ENCODE peak calls at places on chromosome 19, in four cellular contexts. K is K562, R is H1, O is HL-60. J is an unnamed sample.

GRCh38 chr19:3324405-3324856 is 42.0 kb upstream of the NFIC start:
- DNase-seq in O (peak; percentile 74), K (peak; percentile 79), R (no peak), J (peak; percentile 77)

GRCh38 chr19:2261438-2262172 is 5.4 kb upstream of the JSRP1 start:
- DNase-seq in R (no peak), O (peak; percentile 54), K (peak; percentile 63), J (peak; percentile 60)

GRCh38 chr19:29105629-29106352 is 107.2 kb downstream of the UQCRFS1 start:
- DNase-seq in O (no peak), K (no peak), R (no peak), J (no peak)

GRCh38 chr19:2115911-2116426 is 19.3 kb downstream of the IZUMO4 start:
- DNase-seq in K (no peak), O (no peak), R (no peak), J (no peak)

GRCh38 chr19:29872224-29872731 is 60.5 kb downstream of the CCNE1 start:
- DNase-seq in O (no peak), R (no peak), K (peak; percentile 60), J (no peak)

GRCh38 chr19:35231956-35232746 is 3.6 kb upstream of the FAM187B start:
- DNase-seq in K (no peak), R (no peak), O (no peak), J (no peak)

GRCh38 chr19:53906211-53907192 is 2.6 kb upstream of the CACNG7 start:
- DNase-seq in O (peak; percentile 31), R (no peak), K (peak; percentile 74), J (peak; percentile 44)

GRCh38 chr19:29658221-29658991 is 6.9 kb upstream of the PLEKHF1 start:
- DNase-seq in K (no peak), R (no peak), O (no peak), J (no peak)

GRCh38 chr19:52492991-52493470 is 34.4 kb upstream of the ZNF808 start:
- DNase-seq in R (peak; percentile 44), K (peak; percentile 21), O (no peak), J (no peak)

GRCh38 chr19:54100560-54100959 is at the start of gene OSCAR:
- DNase-seq in R (no peak), K (no peak), O (peak; percentile 90), J (no peak)

GRCh38 chr19:28553005-28553404 is 659.9 kb downstream of the UQCRFS1 start:
- DNase-seq in K (peak; percentile 46), O (no peak), R (no peak), J (no peak)

GRCh38 chr19:48283908-48284307 is 14.0 kb downstream of the ZNF114 start:
- DNase-seq in K (no peak), O (no peak), R (no peak), J (no peak)

GRCh38 chr19:44912854-44913253 is 1.6 kb upstream of the APOC1 start:
- DNase-seq in R (no peak), K (no peak), O (no peak), J (no peak)

GRCh38 chr19:49801966-49802661 is 11.0 kb downstream of the FUZ start:
- DNase-seq in O (peak; percentile 11), K (peak; percentile 75), R (no peak), J (peak; percentile 69)

GRCh38 chr19:39705578-39706188 is 1.4 kb downstream of the LGALS14 start:
- DNase-seq in R (no peak), O (peak; percentile 7), K (no peak), J (no peak)

GRCh38 chr19:8423821-8424223 is 10.7 kb downstream of the MARCHF2 start:
- DNase-seq in O (peak; percentile 76), K (peak; percentile 77), R (no peak), J (peak; percentile 89)

GRCh38 chr19:29215322-29215845 is 2.4 kb upstream of the UQCRFS1 start:
- DNase-seq in K (no peak), R (no peak), O (no peak), J (no peak)

GRCh38 chr19:1862424-1863307 is 713 bp downstream of the KLF16 start:
- DNase-seq in R (no peak), O (no peak), K (peak; percentile 78), J (no peak)

GRCh38 chr19:56405062-56405461 is 930 bp downstream of the ZNF583 start:
- DNase-seq in K (no peak), O (no peak), R (no peak), J (no peak)

GRCh38 chr19:42313096-42313839 is at the start of gene TMEM145:
- DNase-seq in K (peak; percentile 85), R (no peak), O (peak; percentile 25), J (peak; percentile 56)

GRCh38 chr19:14381689-14382474 is 638 bp downstream of the ADGRE5 start:
- DNase-seq in K (peak; percentile 73), R (no peak), O (peak; percentile 93), J (peak; percentile 57)

GRCh38 chr19:4523306-4524110 is 5.2 kb upstream of the PLIN4 start:
- DNase-seq in K (peak; percentile 80), R (no peak), O (peak; percentile 29), J (peak; percentile 69)

GRCh38 chr19:41621654-41622053 is 5.2 kb downstream of the CEACAM4 start:
- DNase-seq in R (no peak), O (peak; percentile 96), K (no peak), J (no peak)

GRCh38 chr19:17289489-17289888 is 7.8 kb downstream of the ANKLE1 start:
- DNase-seq in K (peak; percentile 99), O (peak; percentile 64), R (no peak), J (peak; percentile 76)
- H3K4me3 ChIP-seq in K (no peak overlapping the region), O (no peak overlapping the region), R (no peak overlapping the region), J (no peak overlapping the region)

GRCh38 chr19:6735181-6735891 is 2.0 kb downstream of the GPR108 start:
- DNase-seq in R (no peak), O (no peak), K (no peak), J (no peak)

GRCh38 chr19:6737284-6737872 is at the start of gene GPR108:
- DNase-seq in K (peak; percentile 99), R (peak; percentile 99), O (peak; percentile 100), J (peak; percentile 99)

GRCh38 chr19:6737873-6738725 is 719 bp upstream of the GPR108 start:
- DNase-seq in K (peak; percentile 64), R (no peak), O (peak; percentile 90), J (peak; percentile 99)

GRCh38 chr19:6736169-6736916 is 1.0 kb downstream of the GPR108 start:
- DNase-seq in O (peak; percentile 90), K (peak; percentile 70), R (no peak), J (peak; percentile 75)

GRCh38 chr19:6736917-6737283 is 480 bp downstream of the GPR108 start:
- DNase-seq in O (no peak), K (no peak), R (no peak), J (no peak)
- TF ChIP-seq CTCF in O (no peak), K (no peak), R (no peak), J (no peak)

DNA sequence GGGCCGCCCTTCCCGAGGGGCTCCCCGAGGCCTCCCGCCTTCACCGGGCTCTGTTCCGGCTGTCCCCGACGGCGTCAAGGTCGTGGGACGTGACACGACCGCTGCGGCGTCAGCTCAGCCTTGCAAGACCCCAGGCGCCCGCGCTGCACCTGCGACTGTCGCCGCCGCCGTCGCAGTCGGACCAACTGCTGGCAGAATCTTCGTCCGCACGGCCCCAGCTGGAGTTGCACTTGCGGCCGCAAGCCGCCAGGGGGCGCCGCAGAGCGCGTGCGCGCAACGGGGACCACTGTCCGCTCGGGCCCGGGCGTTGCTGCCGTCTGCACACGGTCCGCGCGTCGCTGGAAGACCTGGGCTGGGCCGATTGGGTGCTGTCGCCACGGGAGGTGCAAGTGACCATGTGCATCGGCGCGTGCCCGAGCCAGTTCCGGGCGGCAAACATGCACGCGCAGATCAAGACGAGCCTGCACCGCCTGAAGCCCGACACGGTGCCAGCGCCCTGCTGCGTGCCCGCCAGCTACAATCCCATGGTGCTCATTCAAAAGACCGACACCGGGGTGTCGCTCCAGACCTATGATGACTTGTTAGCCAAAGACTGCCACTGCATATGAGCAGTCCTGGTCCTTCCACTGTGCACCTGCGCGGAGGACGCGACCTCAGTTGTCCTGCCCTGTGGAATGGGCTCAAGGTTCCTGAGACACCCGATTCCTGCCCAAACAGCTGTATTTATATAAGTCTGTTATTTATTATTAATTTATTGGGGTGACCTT is 2.6 kb downstream of the GDF15 start:
- DNase-seq in O (peak; percentile 81), K (peak; percentile 90), R (no peak), J (peak; percentile 88)
- TF ChIP-seq POLR2AphosphoS5 in O (no peak), K (no peak), R (no peak), J (peak; percentile 88)

GRCh38 chr19:13029893-13030292 is 34.6 kb downstream of the NFIX start:
- DNase-seq in R (no peak), O (peak; percentile 37), K (no peak), J (peak; percentile 65)

GRCh38 chr19:13028027-13028426 is 32.8 kb downstream of the NFIX start:
- DNase-seq in O (no peak), K (no peak), R (no peak), J (no peak)

GRCh38 chr19:13027031-13027430 is 31.8 kb downstream of the NFIX start:
- DNase-seq in R (no peak), O (no peak), K (no peak), J (no peak)

GRCh38 chr19:13027557-13027956 is 32.3 kb downstream of the NFIX start:
- DNase-seq in O (no peak), R (no peak), K (no peak), J (no peak)

GRCh38 chr19:13029301-13029880 is 34.1 kb downstream of the NFIX start:
- DNase-seq in O (no peak), R (no peak), K (no peak), J (no peak)
- H3K4me3 ChIP-seq in O (no peak overlapping the region), R (no peak overlapping the region), K (no peak overlapping the region), J (no peak overlapping the region)

DNA sequence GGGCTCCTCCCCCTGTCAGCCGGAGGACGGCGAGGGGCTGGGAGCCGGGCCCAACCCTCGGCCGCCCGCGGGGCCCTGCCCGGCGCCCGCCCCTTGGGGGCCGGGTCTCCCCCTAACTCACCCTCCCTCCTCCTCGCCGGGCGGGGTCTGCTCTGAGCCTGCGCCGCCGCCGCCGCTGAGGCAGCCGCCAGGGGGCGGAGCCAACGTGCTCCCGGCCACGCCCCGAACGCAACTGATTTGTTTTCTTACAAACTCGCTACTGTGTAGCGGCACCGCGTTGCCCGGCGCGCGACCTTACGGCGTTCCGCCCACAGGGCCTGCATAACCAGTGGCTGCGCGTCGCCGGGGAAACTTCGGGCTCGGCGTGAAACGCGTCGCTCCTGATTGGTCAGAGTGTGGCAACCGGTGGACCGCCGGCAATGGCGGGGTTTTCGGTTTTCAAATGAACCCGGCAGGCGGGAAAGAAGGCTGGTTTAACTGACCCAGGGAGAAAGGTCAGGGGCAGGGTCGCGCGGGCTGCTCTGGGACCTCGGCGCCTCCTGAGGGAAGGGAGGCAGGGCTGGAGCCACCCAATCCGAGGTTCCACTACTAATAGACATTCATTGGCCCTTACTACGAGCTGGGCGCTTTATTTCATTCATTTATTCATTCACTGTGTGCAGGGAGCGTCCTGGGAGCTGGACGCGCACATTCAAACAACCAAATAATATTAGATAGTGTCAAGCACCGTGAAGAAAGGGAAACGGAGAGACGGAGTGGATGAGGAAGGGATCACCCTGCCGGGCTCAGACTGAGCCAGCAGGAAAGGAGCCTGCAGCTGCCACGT is at the start of gene CDKN2D:
- DNase-seq in R (peak; percentile 99), O (peak; percentile 100), K (peak; percentile 91), J (peak; percentile 100)
- TF ChIP-seq CTCF in R (no peak), O (no peak), K (no peak), J (no peak)

GRCh38 chr19:32691291-32691951 is at the start of gene NUDT19:
- DNase-seq in R (no peak), K (peak; percentile 85), O (peak; percentile 89), J (peak; percentile 89)
- TF ChIP-seq POLR2AphosphoS5 in R (no peak), K (peak; percentile 83), O (no peak), J (peak; percentile 94)